ENCODE peak calls at places on chromosome 1, in eight cellular contexts. One of them, this sample, is unnamed.

GRCh38 chr1:81118550-81118949 is 682.2 kb upstream of the ADGRL2 start:
- DNase-seq in kidney epithelial cell: no peak
- DNase-seq in Panc1: no peak
- DNase-seq in RWPE2: no peak
- DNase-seq in esophagus squamous epithelium: no peak
- DNase-seq in GM23338: no peak
- DNase-seq in body of pancreas: no peak
- DNase-seq in left ventricle myocardium inferior: no peak
- DNase-seq in this sample: no peak

GRCh38 chr1:112701227-112702066 is 5.5 kb downstream of the RHOC start:
- DNase-seq in kidney epithelial cell: no peak
- DNase-seq in Panc1: no peak
- DNase-seq in body of pancreas: no peak
- DNase-seq in RWPE2: no peak
- DNase-seq in GM23338: no peak
- DNase-seq in esophagus squamous epithelium: no peak
- DNase-seq in left ventricle myocardium inferior: no peak
- DNase-seq in this sample: no peak

GRCh38 chr1:9871021-9871420 is 39.0 kb downstream of the CTNNBIP1 start:
- DNase-seq in kidney epithelial cell: no peak
- DNase-seq in left ventricle myocardium inferior: no peak
- DNase-seq in RWPE2: no peak
- DNase-seq in Panc1: no peak
- DNase-seq in esophagus squamous epithelium: no peak
- DNase-seq in GM23338: no peak
- DNase-seq in body of pancreas: no peak
- DNase-seq in this sample: no peak

GRCh38 chr1:44068442-44068861 is 37.2 kb upstream of the SLC6A9 start:
- DNase-seq in esophagus squamous epithelium: no peak
- DNase-seq in left ventricle myocardium inferior: no peak
- DNase-seq in Panc1: no peak
- DNase-seq in body of pancreas: no peak
- DNase-seq in kidney epithelial cell: no peak
- DNase-seq in GM23338: no peak
- DNase-seq in RWPE2: no peak
- DNase-seq in this sample: no peak

GRCh38 chr1:245319161-245319560 is 164.4 kb downstream of the KIF26B start:
- DNase-seq in GM23338: no peak
- DNase-seq in RWPE2: no peak
- DNase-seq in kidney epithelial cell: no peak
- DNase-seq in Panc1: no peak
- DNase-seq in left ventricle myocardium inferior: no peak
- DNase-seq in esophagus squamous epithelium: no peak
- DNase-seq in body of pancreas: no peak
- DNase-seq in this sample: no peak

GRCh38 chr1:16612332-16613172 is 812 bp downstream of the NBPF1 start:
- DNase-seq in GM23338: peak; percentile 92
- DNase-seq in RWPE2: peak; percentile 81
- DNase-seq in Panc1: no peak
- DNase-seq in body of pancreas: peak; percentile 63
- DNase-seq in esophagus squamous epithelium: no peak
- DNase-seq in kidney epithelial cell: no peak
- DNase-seq in left ventricle myocardium inferior: peak; percentile 63
- DNase-seq in this sample: peak; percentile 61

GRCh38 chr1:153633161-153633746 is 612 bp upstream of the CHTOP start:
- DNase-seq in body of pancreas: no peak
- DNase-seq in RWPE2: no peak
- DNase-seq in left ventricle myocardium inferior: no peak
- DNase-seq in esophagus squamous epithelium: no peak
- DNase-seq in GM23338: no peak
- DNase-seq in Panc1: no peak
- DNase-seq in kidney epithelial cell: no peak
- DNase-seq in this sample: no peak

GRCh38 chr1:2060082-2060481 is 9.9 kb downstream of the PRKCZ start:
- DNase-seq in GM23338: no peak
- DNase-seq in esophagus squamous epithelium: no peak
- DNase-seq in Panc1: no peak
- DNase-seq in body of pancreas: no peak
- DNase-seq in RWPE2: no peak
- DNase-seq in left ventricle myocardium inferior: no peak
- DNase-seq in kidney epithelial cell: no peak
- DNase-seq in this sample: peak; percentile 1

GRCh38 chr1:54329337-54329954 is 76.7 kb downstream of the SSBP3 start:
- DNase-seq in GM23338: no peak
- DNase-seq in left ventricle myocardium inferior: no peak
- DNase-seq in body of pancreas: no peak
- DNase-seq in esophagus squamous epithelium: no peak
- DNase-seq in RWPE2: no peak
- DNase-seq in Panc1: no peak
- DNase-seq in kidney epithelial cell: no peak
- DNase-seq in this sample: no peak

GRCh38 chr1:97902067-97902466 is 18.8 kb downstream of the DPYD start:
- DNase-seq in esophagus squamous epithelium: no peak
- DNase-seq in GM23338: no peak
- DNase-seq in RWPE2: no peak
- DNase-seq in left ventricle myocardium inferior: no peak
- DNase-seq in Panc1: no peak
- DNase-seq in kidney epithelial cell: no peak
- DNase-seq in body of pancreas: no peak
- DNase-seq in this sample: no peak
- TF ChIP-seq CTCF in esophagus squamous epithelium: no peak
- TF ChIP-seq CTCF in GM23338: no peak
- TF ChIP-seq CTCF in RWPE2: no peak
- TF ChIP-seq CTCF in left ventricle myocardium inferior: no peak
- TF ChIP-seq CTCF in Panc1: no peak
- TF ChIP-seq CTCF in kidney epithelial cell: no peak
- TF ChIP-seq CTCF in body of pancreas: no peak
- TF ChIP-seq CTCF in this sample: no peak

GRCh38 chr1:8409107-8409506 is 91.2 kb downstream of the SLC45A1 start:
- DNase-seq in GM23338: peak; percentile 63
- DNase-seq in kidney epithelial cell: no peak
- DNase-seq in left ventricle myocardium inferior: no peak
- DNase-seq in esophagus squamous epithelium: no peak
- DNase-seq in body of pancreas: no peak
- DNase-seq in Panc1: no peak
- DNase-seq in RWPE2: no peak
- DNase-seq in this sample: peak; percentile 44

GRCh38 chr1:8412183-8412831 is 94.4 kb downstream of the SLC45A1 start:
- DNase-seq in Panc1: peak; percentile 85
- DNase-seq in RWPE2: no peak
- DNase-seq in GM23338: no peak
- DNase-seq in esophagus squamous epithelium: no peak
- DNase-seq in kidney epithelial cell: no peak
- DNase-seq in body of pancreas: peak; percentile 62
- DNase-seq in left ventricle myocardium inferior: no peak
- DNase-seq in this sample: no peak

GRCh38 chr1:8409666-8410065 is 91.8 kb downstream of the SLC45A1 start:
- DNase-seq in left ventricle myocardium inferior: no peak
- DNase-seq in RWPE2: no peak
- DNase-seq in GM23338: no peak
- DNase-seq in esophagus squamous epithelium: no peak
- DNase-seq in Panc1: no peak
- DNase-seq in kidney epithelial cell: no peak
- DNase-seq in body of pancreas: no peak
- DNase-seq in this sample: no peak

GRCh38 chr1:8411803-8412182 is 93.9 kb downstream of the SLC45A1 start:
- DNase-seq in RWPE2: no peak
- DNase-seq in esophagus squamous epithelium: no peak
- DNase-seq in body of pancreas: no peak
- DNase-seq in kidney epithelial cell: no peak
- DNase-seq in GM23338: no peak
- DNase-seq in left ventricle myocardium inferior: no peak
- DNase-seq in Panc1: no peak
- DNase-seq in this sample: no peak

DNA sequence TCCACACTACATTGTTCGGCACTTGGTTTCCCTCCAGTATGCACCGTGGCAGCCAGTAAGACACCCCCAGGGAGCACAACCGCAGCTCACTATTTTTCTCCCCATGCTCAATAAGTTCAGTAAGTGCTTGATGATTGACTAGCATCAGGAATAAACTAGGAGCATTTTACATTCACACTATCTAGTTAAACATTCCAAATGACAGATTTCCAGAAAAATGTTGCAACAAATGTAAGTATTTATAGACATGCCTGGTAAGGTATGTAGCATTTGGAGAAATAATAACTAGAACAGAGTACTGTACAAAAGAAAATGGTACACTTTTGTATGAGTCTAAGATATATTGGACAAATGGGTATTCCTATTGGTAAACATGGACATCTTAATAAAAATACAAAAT is 92.9 kb downstream of the SLC45A1 start:
- DNase-seq in Panc1: no peak
- DNase-seq in kidney epithelial cell: no peak
- DNase-seq in left ventricle myocardium inferior: no peak
- DNase-seq in esophagus squamous epithelium: no peak
- DNase-seq in body of pancreas: no peak
- DNase-seq in GM23338: no peak
- DNase-seq in RWPE2: no peak
- DNase-seq in this sample: no peak
- H3K36me3 ChIP-seq in Panc1: peaks cover 14% of the 10 kb centered on the region
- H3K36me3 ChIP-seq in kidney epithelial cell: no peaks in the 10 kb centered on the region
- H3K36me3 ChIP-seq in left ventricle myocardium inferior: peaks cover 24% of the 10 kb centered on the region
- H3K36me3 ChIP-seq in esophagus squamous epithelium: peaks cover 48% of the 10 kb centered on the region
- H3K36me3 ChIP-seq in body of pancreas: no peaks in the 10 kb centered on the region
- H3K36me3 ChIP-seq in GM23338: no peaks in the 10 kb centered on the region
- H3K36me3 ChIP-seq in RWPE2: peaks cover 20% of the 10 kb centered on the region
- H3K36me3 ChIP-seq in this sample: no peaks in the 10 kb centered on the region

GRCh38 chr1:31765516-31765915 is 1.4 kb upstream of the ADGRB2 start:
- DNase-seq in left ventricle myocardium inferior: no peak
- DNase-seq in GM23338: no peak
- DNase-seq in kidney epithelial cell: no peak
- DNase-seq in esophagus squamous epithelium: no peak
- DNase-seq in body of pancreas: no peak
- DNase-seq in RWPE2: no peak
- DNase-seq in Panc1: no peak
- DNase-seq in this sample: no peak

GRCh38 chr1:31762726-31763670 is 1.1 kb downstream of the ADGRB2 start:
- DNase-seq in esophagus squamous epithelium: no peak
- DNase-seq in left ventricle myocardium inferior: peak; percentile 60
- DNase-seq in Panc1: no peak
- DNase-seq in kidney epithelial cell: no peak
- DNase-seq in RWPE2: no peak
- DNase-seq in GM23338: peak; percentile 92
- DNase-seq in body of pancreas: peak; percentile 73
- DNase-seq in this sample: peak; percentile 53

GRCh38 chr1:31765041-31765467 is 914 bp upstream of the ADGRB2 start:
- DNase-seq in body of pancreas: no peak
- DNase-seq in esophagus squamous epithelium: no peak
- DNase-seq in RWPE2: no peak
- DNase-seq in left ventricle myocardium inferior: no peak
- DNase-seq in Panc1: no peak
- DNase-seq in kidney epithelial cell: no peak
- DNase-seq in GM23338: peak; percentile 69
- DNase-seq in this sample: no peak

GRCh38 chr1:31763671-31764306 is 351 bp downstream of the ADGRB2 start:
- DNase-seq in kidney epithelial cell: no peak
- DNase-seq in body of pancreas: no peak
- DNase-seq in RWPE2: no peak
- DNase-seq in Panc1: no peak
- DNase-seq in GM23338: peak; percentile 31
- DNase-seq in left ventricle myocardium inferior: no peak
- DNase-seq in esophagus squamous epithelium: no peak
- DNase-seq in this sample: no peak

GRCh38 chr1:31764307-31765040 is at the start of gene ADGRB2:
- DNase-seq in left ventricle myocardium inferior: no peak
- DNase-seq in Panc1: no peak
- DNase-seq in body of pancreas: no peak
- DNase-seq in kidney epithelial cell: no peak
- DNase-seq in esophagus squamous epithelium: no peak
- DNase-seq in GM23338: peak; percentile 78
- DNase-seq in RWPE2: no peak
- DNase-seq in this sample: no peak
- TF ChIP-seq CTCF in left ventricle myocardium inferior: peak; percentile 18
- TF ChIP-seq CTCF in Panc1: peak; percentile 51
- TF ChIP-seq CTCF in body of pancreas: no peak
- TF ChIP-seq CTCF in kidney epithelial cell: no peak
- TF ChIP-seq CTCF in esophagus squamous epithelium: no peak
- TF ChIP-seq CTCF in GM23338: peak; percentile 11
- TF ChIP-seq CTCF in RWPE2: peak; percentile 31
- TF ChIP-seq CTCF in this sample: peak; percentile 18

GRCh38 chr1:23774174-23774880 is 3.9 kb upstream of the PITHD1 start:
- DNase-seq in esophagus squamous epithelium: no peak
- DNase-seq in kidney epithelial cell: no peak
- DNase-seq in GM23338: no peak
- DNase-seq in RWPE2: no peak
- DNase-seq in left ventricle myocardium inferior: no peak
- DNase-seq in Panc1: no peak
- DNase-seq in body of pancreas: no peak
- DNase-seq in this sample: no peak

GRCh38 chr1:23772049-23772853 is 6.0 kb upstream of the PITHD1 start:
- DNase-seq in kidney epithelial cell: no peak
- DNase-seq in RWPE2: peak; percentile 77
- DNase-seq in esophagus squamous epithelium: peak; percentile 60
- DNase-seq in Panc1: peak; percentile 77
- DNase-seq in GM23338: peak; percentile 93
- DNase-seq in left ventricle myocardium inferior: peak; percentile 87
- DNase-seq in body of pancreas: peak; percentile 88
- DNase-seq in this sample: peak; percentile 86

GRCh38 chr1:23772854-23773242 is 5.4 kb upstream of the PITHD1 start:
- DNase-seq in left ventricle myocardium inferior: no peak
- DNase-seq in esophagus squamous epithelium: no peak
- DNase-seq in body of pancreas: no peak
- DNase-seq in Panc1: no peak
- DNase-seq in GM23338: no peak
- DNase-seq in kidney epithelial cell: no peak
- DNase-seq in RWPE2: no peak
- DNase-seq in this sample: no peak

GRCh38 chr1:23763040-23763577 is 15.1 kb upstream of the PITHD1 start:
- DNase-seq in left ventricle myocardium inferior: no peak
- DNase-seq in GM23338: no peak
- DNase-seq in Panc1: no peak
- DNase-seq in kidney epithelial cell: no peak
- DNase-seq in body of pancreas: no peak
- DNase-seq in esophagus squamous epithelium: no peak
- DNase-seq in RWPE2: no peak
- DNase-seq in this sample: no peak

GRCh38 chr1:23768733-23769132 is 9.5 kb upstream of the PITHD1 start:
- DNase-seq in Panc1: no peak
- DNase-seq in left ventricle myocardium inferior: no peak
- DNase-seq in RWPE2: no peak
- DNase-seq in body of pancreas: no peak
- DNase-seq in esophagus squamous epithelium: no peak
- DNase-seq in GM23338: no peak
- DNase-seq in kidney epithelial cell: no peak
- DNase-seq in this sample: no peak
- H3K36me3 ChIP-seq in Panc1: no peaks in the 10 kb centered on the region
- H3K36me3 ChIP-seq in left ventricle myocardium inferior: peaks cover 23% of the 10 kb centered on the region
- H3K36me3 ChIP-seq in RWPE2: peaks cover 47% of the 10 kb centered on the region
- H3K36me3 ChIP-seq in body of pancreas: no peaks in the 10 kb centered on the region
- H3K36me3 ChIP-seq in esophagus squamous epithelium: peaks cover 72% of the 10 kb centered on the region
- H3K36me3 ChIP-seq in GM23338: peaks cover 5% of the 10 kb centered on the region
- H3K36me3 ChIP-seq in kidney epithelial cell: no peaks in the 10 kb centered on the region
- H3K36me3 ChIP-seq in this sample: peaks cover 25% of the 10 kb centered on the region